ENCODE peak calls at places on chromosomes 13 and 19, in seven cellular contexts. Y is neuronal stem cell; K is midbrain; Q is stimulated activated naive CD8-positive, alpha-beta T cell treated with anti-CD3 and anti-CD28 coated beads, Interleukin-15, amount 100 ng/mL, for 72 hours; C is NB4; V is NCI-H774; X is hepatocyte. T is an unnamed sample.

GRCh38 chr13:49026851-49027250 is 51.1 kb downstream of the FNDC3A start:
- DNase-seq in Y (no peak), C (no peak), Q (no peak), X (no peak), V (no peak), K (no peak), T (no peak)

GRCh38 chr19:43124360-43124759 is 41.9 kb upstream of the PSG2 start:
- DNase-seq in Y (no peak), X (no peak), C (no peak), Q (no peak), K (no peak), V (no peak), T (no peak)

GRCh38 chr19:737591-738093 is 13.3 kb upstream of the MISP start:
- DNase-seq in Y (no peak), K (no peak), X (peak), Q (peak), V (no peak), C (peak), T (peak)

GRCh38 chr13:25717798-25718197 is 334.0 kb downstream of the SHISA2 start:
- DNase-seq in Q (no peak), C (no peak), X (no peak), Y (no peak), K (no peak), V (no peak), T (no peak)

GRCh38 chr19:49127674-49128544 is 8.6 kb downstream of the PPFIA3 start:
- DNase-seq in X (peak), K (peak), V (peak), C (peak), Q (peak), Y (peak), T (peak)

GRCh38 chr19:44657211-44657921 is 13.7 kb downstream of the PVR start:
- DNase-seq in Q (peak), X (peak), K (peak), C (peak), V (peak), Y (peak), T (peak)

GRCh38 chr13:37319041-37319443 is 213.6 kb upstream of the CSNK1A1L start:
- DNase-seq in X (no peak), Q (no peak), C (no peak), V (no peak), K (no peak), Y (no peak), T (no peak)

GRCh38 chr13:110546933-110547332 is 14.6 kb downstream of the RAB20 start:
- DNase-seq in Q (no peak), K (no peak), C (no peak), Y (no peak), X (peak), V (no peak), T (no peak)

GRCh38 chr19:39362682-39363657 is 20.7 kb downstream of the SAMD4B start:
- DNase-seq in X (no peak), C (no peak), K (no peak), Y (no peak), Q (no peak), V (no peak), T (no peak)

GRCh38 chr19:47145639-47146486 is 15.2 kb downstream of the SAE1 start:
- DNase-seq in Q (no peak), Y (no peak), V (no peak), C (no peak), K (no peak), X (no peak), T (no peak)

T was measured in effector CD4-positive, alpha-beta T cell.